ENCODE peak calls at places on chromosomes 12 and 14, in four cellular contexts. I is IMR-90, T is PC-3, X is hepatocyte. F is an unnamed sample.

GRCh38 chr14:80456200-80456599 is 244.9 kb upstream of the DIO2 start:
- DNase-seq in X (no peak), I (peak; percentile 79), T (peak; percentile 52), F (no peak)

GRCh38 chr12:120858306-120859088 is 45.7 kb downstream of the SPPL3 start:
- DNase-seq in X (no peak), I (no peak), T (peak; percentile 19), F (no peak)

GRCh38 chr14:72518809-72519377 is 375.0 kb downstream of the DPF3 start:
- DNase-seq in X (no peak), T (no peak), I (no peak), F (no peak)

GRCh38 chr14:49972199-49972671 is 79.4 kb downstream of the ARF6 start:
- DNase-seq in X (no peak), I (peak; percentile 74), T (peak; percentile 90), F (peak; percentile 96)

GRCh38 chr12:122203968-122204828 is 689 bp downstream of the B3GNT4 start:
- DNase-seq in T (no peak), I (no peak), X (no peak), F (no peak)

GRCh38 chr12:12467222-12467621 is 95.4 kb downstream of the DUSP16 start:
- DNase-seq in X (no peak), I (no peak), T (no peak), F (no peak)

GRCh38 chr12:79262938-79263337 is 398.4 kb downstream of the SYT1 start:
- DNase-seq in I (peak; percentile 38), T (no peak), X (no peak), F (no peak)

GRCh38 chr14:66281036-66281776 is 205.0 kb upstream of the CCDC196 start:
- DNase-seq in I (no peak), T (no peak), X (peak; percentile 46), F (no peak)

GRCh38 chr12:18383203-18383602 is 121.9 kb downstream of the PIK3C2G start:
- DNase-seq in T (peak; percentile 79), I (peak; percentile 89), X (peak; percentile 46), F (peak; percentile 64)

GRCh38 chr12:99521664-99522063 is 125.9 kb upstream of the GARIN6 start:
- DNase-seq in T (no peak), X (no peak), I (no peak), F (no peak)

GRCh38 chr12:1523558-1524050 is 70.8 kb downstream of the FBXL14 start:
- DNase-seq in X (no peak), I (no peak), T (no peak), F (no peak)

GRCh38 chr12:130137141-130138018 is 24.9 kb upstream of the FZD10 start:
- DNase-seq in I (no peak), X (no peak), T (no peak), F (no peak)

GRCh38 chr12:130139541-130139940 is 22.7 kb upstream of the FZD10 start:
- DNase-seq in T (no peak), X (no peak), I (no peak), F (no peak)

GRCh38 chr12:130139971-130140547 is 22.2 kb upstream of the FZD10 start:
- DNase-seq in X (peak; percentile 50), I (no peak), T (no peak), F (no peak)

GRCh38 chr12:130136536-130136935 is 25.7 kb upstream of the FZD10 start:
- DNase-seq in X (no peak), I (no peak), T (no peak), F (no peak)

GRCh38 chr12:130138478-130138877 is 23.8 kb upstream of the FZD10 start:
- DNase-seq in X (no peak), T (no peak), I (no peak), F (no peak)
- H3K27me3 ChIP-seq in X (peaks cover 13% of the 10 kb centered on the region), T (peaks cover 72% of the 10 kb centered on the region), I (no peaks in the 10 kb centered on the region), F (peaks cover 78% of the 10 kb centered on the region)

DNA sequence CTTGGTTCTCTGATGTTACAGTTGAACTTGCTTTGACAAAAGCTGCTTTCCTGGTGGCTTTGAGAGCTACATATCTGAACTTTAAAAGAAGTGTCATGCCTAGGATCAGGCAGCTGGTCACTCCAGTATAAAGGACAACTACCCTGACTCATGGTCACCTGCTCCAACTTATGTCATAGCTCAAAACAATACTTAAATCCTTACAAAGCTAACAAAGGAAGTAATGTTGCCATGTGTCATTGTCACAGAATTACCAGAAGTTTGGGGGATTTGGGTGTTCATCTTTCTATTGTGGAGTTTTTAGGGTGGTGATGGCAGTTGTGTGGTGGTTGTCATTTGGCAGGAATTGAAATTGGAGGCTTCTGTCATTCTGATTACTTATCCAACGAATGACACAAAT is 1.8 kb upstream of the TCP11L2 start:
- DNase-seq in X (peak; percentile 32), T (peak; percentile 37), I (no peak), F (peak; percentile 65)
- H2AFZ ChIP-seq in X (no peak overlapping the region), T (no peak overlapping the region), I (no peak overlapping the region), F (no peak overlapping the region)

GRCh38 chr14:91326514-91326832 is 82.0 kb upstream of the GPR68 start:
- DNase-seq in I (no peak), X (no peak), T (no peak), F (no peak)
- H3K27me3 ChIP-seq in I (peaks cover 23% of the 10 kb centered on the region), X (no peaks in the 10 kb centered on the region), T (no peaks in the 10 kb centered on the region), F (no peaks in the 10 kb centered on the region)

GRCh38 chr12:110165540-110166159 is 41.5 kb downstream of the IFT81 start:
- DNase-seq in I (no peak), T (no peak), X (no peak), F (no peak)
- H2AFZ ChIP-seq in I (no peak overlapping the region), T (no peak overlapping the region), X (no peak overlapping the region), F (no peak overlapping the region)